ENCODE peak calls at places on chromosomes 16 and 17, in five cellular contexts. One of them, this sample, is unnamed. For H3K27me3, the result is how much of the 10 kb centered on the place peaks cover.

GRCh38 chr17:9979463-9979995 is 74.5 kb upstream of the RCVRN start:
- DNase-seq in BE2C: no peak
- DNase-seq in right lobe of liver: no peak
- DNase-seq in prostate gland: no peak
- DNase-seq in pancreas: no peak
- DNase-seq in this sample: no peak

GRCh38 chr17:35930211-35931065 is at the start of gene RDM1:
- DNase-seq in BE2C: peak
- DNase-seq in right lobe of liver: peak
- DNase-seq in prostate gland: peak
- DNase-seq in pancreas: peak
- DNase-seq in this sample: peak

GRCh38 chr17:64527914-64528313 is 21.1 kb downstream of the CEP95 start:
- DNase-seq in BE2C: no peak
- DNase-seq in right lobe of liver: no peak
- DNase-seq in prostate gland: no peak
- DNase-seq in pancreas: no peak
- DNase-seq in this sample: no peak

GRCh38 chr16:57262841-57263584 is 18.0 kb downstream of the ARL2BP start:
- DNase-seq in BE2C: no peak
- DNase-seq in right lobe of liver: no peak
- DNase-seq in prostate gland: no peak
- DNase-seq in pancreas: no peak
- DNase-seq in this sample: no peak

GRCh38 chr16:68972008-68972407 is 128.7 kb downstream of the TANGO6 start:
- DNase-seq in BE2C: no peak
- DNase-seq in right lobe of liver: no peak
- DNase-seq in prostate gland: no peak
- DNase-seq in pancreas: no peak
- DNase-seq in this sample: no peak

GRCh38 chr17:31513731-31514427 is 122.4 kb downstream of the RAB11FIP4 start:
- DNase-seq in BE2C: no peak
- DNase-seq in right lobe of liver: no peak
- DNase-seq in prostate gland: no peak
- DNase-seq in pancreas: no peak
- DNase-seq in this sample: no peak

GRCh38 chr16:3650631-3651265 is 3.7 kb upstream of the DNASE1 start:
- DNase-seq in BE2C: no peak
- DNase-seq in right lobe of liver: peak
- DNase-seq in prostate gland: no peak
- DNase-seq in pancreas: no peak
- DNase-seq in this sample: no peak

GRCh38 chr16:81175325-81175891 is 63.1 kb upstream of the BCO1 start:
- DNase-seq in BE2C: no peak
- DNase-seq in right lobe of liver: no peak
- DNase-seq in prostate gland: peak
- DNase-seq in pancreas: no peak
- DNase-seq in this sample: peak

GRCh38 chr17:41678411-41678906 is 10.2 kb upstream of the EIF1 start:
- DNase-seq in BE2C: no peak
- DNase-seq in right lobe of liver: no peak
- DNase-seq in prostate gland: no peak
- DNase-seq in pancreas: no peak
- DNase-seq in this sample: no peak

GRCh38 chr16:2151188-2152091 is 3.0 kb downstream of the RAB26 start:
- DNase-seq in BE2C: peak
- DNase-seq in right lobe of liver: no peak
- DNase-seq in prostate gland: no peak
- DNase-seq in pancreas: peak
- DNase-seq in this sample: no peak

DNA sequence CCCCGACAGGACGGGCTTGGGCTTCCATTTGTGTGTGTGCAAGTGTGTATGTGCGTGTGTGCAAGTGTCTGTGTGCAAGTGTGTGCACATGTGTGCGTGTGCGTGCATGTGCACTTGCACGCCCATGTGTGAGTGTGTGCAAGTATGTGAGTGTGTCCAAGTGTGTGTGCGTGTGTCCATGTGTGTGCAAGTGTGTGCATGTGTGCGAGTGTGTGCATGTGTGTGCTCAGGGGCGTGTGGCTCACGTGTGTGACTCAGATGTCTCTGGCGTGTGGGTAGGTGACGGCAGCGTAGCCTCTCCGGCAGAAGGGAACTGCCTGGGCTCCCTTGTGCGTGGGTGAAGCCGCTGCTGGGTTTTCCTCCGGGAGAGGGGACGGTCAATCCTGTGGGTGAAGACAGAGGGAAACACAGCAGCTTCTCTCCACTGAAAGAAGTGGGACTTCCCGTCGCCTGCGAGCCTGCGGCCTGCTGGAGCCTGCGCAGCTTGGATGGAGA is 23.1 kb upstream of the ITGAX start:
- DNase-seq in BE2C: no peak
- DNase-seq in right lobe of liver: no peak
- DNase-seq in prostate gland: no peak
- DNase-seq in pancreas: no peak
- DNase-seq in this sample: no peak
- H3K4me3 ChIP-seq in BE2C: no peak
- H3K4me3 ChIP-seq in right lobe of liver: no peak
- H3K4me3 ChIP-seq in prostate gland: no peak
- H3K4me3 ChIP-seq in pancreas: no peak
- H3K4me3 ChIP-seq in this sample: no peak

GRCh38 chr16:20004931-20005330 is 68.8 kb downstream of the GPR139 start:
- DNase-seq in BE2C: no peak
- DNase-seq in right lobe of liver: no peak
- DNase-seq in prostate gland: no peak
- DNase-seq in pancreas: no peak
- DNase-seq in this sample: no peak
- TF ChIP-seq CTCF in BE2C: peak
- TF ChIP-seq CTCF in right lobe of liver: no peak
- TF ChIP-seq CTCF in prostate gland: no peak
- TF ChIP-seq CTCF in pancreas: no peak
- TF ChIP-seq CTCF in this sample: no peak

GRCh38 chr16:30805370-30806169 is 18.6 kb upstream of the ZNF629 start:
- DNase-seq in BE2C: peak
- DNase-seq in right lobe of liver: peak
- DNase-seq in prostate gland: peak
- DNase-seq in pancreas: peak
- DNase-seq in this sample: no peak

GRCh38 chr16:30805056-30805369 is 18.0 kb upstream of the ZNF629 start:
- DNase-seq in BE2C: no peak
- DNase-seq in right lobe of liver: no peak
- DNase-seq in prostate gland: no peak
- DNase-seq in pancreas: peak
- DNase-seq in this sample: no peak

GRCh38 chr16:30802971-30803370 is 16.0 kb upstream of the ZNF629 start:
- DNase-seq in BE2C: no peak
- DNase-seq in right lobe of liver: no peak
- DNase-seq in prostate gland: no peak
- DNase-seq in pancreas: no peak
- DNase-seq in this sample: no peak

GRCh38 chr16:30813821-30814189 is 26.8 kb upstream of the ZNF629 start:
- DNase-seq in BE2C: no peak
- DNase-seq in right lobe of liver: no peak
- DNase-seq in prostate gland: no peak
- DNase-seq in pancreas: no peak
- DNase-seq in this sample: no peak

DNA sequence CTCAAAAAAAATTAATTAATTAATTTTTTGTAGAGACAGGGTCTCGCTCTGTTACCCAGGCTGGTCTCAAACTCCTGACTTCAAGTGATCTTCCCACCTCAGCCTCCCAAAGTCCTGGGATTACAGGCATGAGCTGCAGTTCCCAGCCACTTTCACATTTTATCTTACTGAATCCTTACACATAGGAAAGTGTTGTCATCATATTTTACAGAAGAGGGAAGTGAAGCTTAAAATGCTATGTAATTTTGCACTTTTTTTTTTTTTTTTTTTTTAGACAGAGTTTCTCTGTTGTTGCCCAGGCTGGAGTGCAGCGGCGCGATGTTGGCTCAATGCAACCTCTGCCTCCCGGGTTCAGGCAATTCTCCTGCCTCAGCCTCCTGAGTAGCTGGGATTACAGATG is 21.2 kb upstream of the ZNF629 start:
- DNase-seq in BE2C: no peak
- DNase-seq in right lobe of liver: no peak
- DNase-seq in prostate gland: no peak
- DNase-seq in pancreas: no peak
- DNase-seq in this sample: no peak
- H3K27me3 ChIP-seq in BE2C: under half
- H3K27me3 ChIP-seq in right lobe of liver: under half
- H3K27me3 ChIP-seq in prostate gland: under half
- H3K27me3 ChIP-seq in pancreas: under half
- H3K27me3 ChIP-seq in this sample: under half

DNA sequence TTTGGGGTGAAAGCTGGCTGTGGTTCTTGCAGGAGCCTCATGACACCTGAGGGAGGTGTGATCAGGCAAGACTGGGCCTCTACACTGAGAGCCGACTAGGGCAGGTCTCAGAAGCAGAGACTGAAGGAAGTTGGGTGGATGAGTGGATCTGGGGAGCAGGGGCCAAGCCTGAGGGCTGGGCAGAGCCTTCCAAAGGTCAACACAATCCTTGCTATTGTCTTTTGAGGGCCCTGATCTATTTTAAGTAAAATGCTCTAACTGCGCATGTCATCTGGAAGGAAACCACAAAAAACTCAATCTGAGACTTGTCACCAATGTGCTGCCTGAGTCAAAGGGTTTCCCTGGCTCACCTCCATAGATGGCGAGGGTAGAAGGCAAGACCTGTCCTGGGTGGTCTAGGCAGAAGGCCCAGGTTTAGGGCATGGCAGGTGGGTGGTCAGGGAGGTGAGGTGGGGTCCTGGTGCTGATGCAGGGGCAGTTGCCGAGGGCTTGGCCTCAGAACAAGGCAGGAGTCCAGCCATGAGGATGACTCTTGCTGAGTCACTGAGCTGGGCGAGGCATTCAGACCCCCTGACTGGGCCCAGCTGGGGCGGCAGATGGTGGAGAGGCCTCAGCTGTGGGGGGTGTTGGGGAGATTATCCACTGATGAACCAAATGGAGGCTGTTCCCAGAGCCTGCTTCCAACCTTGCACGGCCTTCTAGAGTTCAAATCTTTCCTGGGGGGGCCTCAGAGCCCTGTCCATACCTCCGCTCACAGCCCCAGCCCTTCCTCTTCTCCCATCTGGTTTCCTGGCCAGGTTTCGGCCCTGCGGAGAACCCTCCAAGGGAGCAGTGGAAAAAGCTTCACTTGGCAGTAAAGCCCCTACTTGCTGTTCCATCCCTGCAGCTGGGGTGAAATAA is 5.1 kb downstream of the MVP start:
- DNase-seq in BE2C: no peak
- DNase-seq in right lobe of liver: no peak
- DNase-seq in prostate gland: no peak
- DNase-seq in pancreas: peak
- DNase-seq in this sample: peak
- H3K4me3 ChIP-seq in BE2C: no peak
- H3K4me3 ChIP-seq in right lobe of liver: no peak
- H3K4me3 ChIP-seq in prostate gland: no peak
- H3K4me3 ChIP-seq in pancreas: no peak
- H3K4me3 ChIP-seq in this sample: peak

DNA sequence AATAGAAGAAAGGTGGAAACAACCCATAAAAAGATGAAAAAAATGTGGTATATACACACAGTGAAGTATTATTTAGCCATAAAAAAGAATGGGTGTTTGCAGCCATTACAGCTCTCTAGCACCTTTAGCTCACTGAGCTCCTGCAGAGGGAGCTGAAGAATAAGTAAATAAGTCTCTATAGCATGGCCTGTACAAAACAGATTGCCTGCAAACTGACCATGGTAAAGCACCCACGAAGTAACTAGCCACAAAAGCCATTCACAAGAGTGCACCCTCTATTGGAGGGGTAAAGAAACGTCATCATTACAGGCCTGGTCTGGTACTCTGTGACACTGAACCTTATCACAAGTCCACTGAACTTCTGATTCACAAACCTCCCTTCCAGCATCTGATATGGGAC is 76.3 kb downstream of the USP32 start:
- DNase-seq in BE2C: no peak
- DNase-seq in right lobe of liver: no peak
- DNase-seq in prostate gland: no peak
- DNase-seq in pancreas: no peak
- DNase-seq in this sample: no peak
- TF ChIP-seq CTCF in BE2C: peak
- TF ChIP-seq CTCF in right lobe of liver: peak
- TF ChIP-seq CTCF in prostate gland: no peak
- TF ChIP-seq CTCF in pancreas: no peak
- TF ChIP-seq CTCF in this sample: no peak

GRCh38 chr17:44911133-44912001 is 3.9 kb downstream of the GFAP start:
- DNase-seq in BE2C: peak
- DNase-seq in right lobe of liver: peak
- DNase-seq in prostate gland: peak
- DNase-seq in pancreas: peak
- DNase-seq in this sample: no peak
- H3K27me3 ChIP-seq in BE2C: under half
- H3K27me3 ChIP-seq in right lobe of liver: under half
- H3K27me3 ChIP-seq in prostate gland: under half
- H3K27me3 ChIP-seq in pancreas: under half
- H3K27me3 ChIP-seq in this sample: under half

DNA sequence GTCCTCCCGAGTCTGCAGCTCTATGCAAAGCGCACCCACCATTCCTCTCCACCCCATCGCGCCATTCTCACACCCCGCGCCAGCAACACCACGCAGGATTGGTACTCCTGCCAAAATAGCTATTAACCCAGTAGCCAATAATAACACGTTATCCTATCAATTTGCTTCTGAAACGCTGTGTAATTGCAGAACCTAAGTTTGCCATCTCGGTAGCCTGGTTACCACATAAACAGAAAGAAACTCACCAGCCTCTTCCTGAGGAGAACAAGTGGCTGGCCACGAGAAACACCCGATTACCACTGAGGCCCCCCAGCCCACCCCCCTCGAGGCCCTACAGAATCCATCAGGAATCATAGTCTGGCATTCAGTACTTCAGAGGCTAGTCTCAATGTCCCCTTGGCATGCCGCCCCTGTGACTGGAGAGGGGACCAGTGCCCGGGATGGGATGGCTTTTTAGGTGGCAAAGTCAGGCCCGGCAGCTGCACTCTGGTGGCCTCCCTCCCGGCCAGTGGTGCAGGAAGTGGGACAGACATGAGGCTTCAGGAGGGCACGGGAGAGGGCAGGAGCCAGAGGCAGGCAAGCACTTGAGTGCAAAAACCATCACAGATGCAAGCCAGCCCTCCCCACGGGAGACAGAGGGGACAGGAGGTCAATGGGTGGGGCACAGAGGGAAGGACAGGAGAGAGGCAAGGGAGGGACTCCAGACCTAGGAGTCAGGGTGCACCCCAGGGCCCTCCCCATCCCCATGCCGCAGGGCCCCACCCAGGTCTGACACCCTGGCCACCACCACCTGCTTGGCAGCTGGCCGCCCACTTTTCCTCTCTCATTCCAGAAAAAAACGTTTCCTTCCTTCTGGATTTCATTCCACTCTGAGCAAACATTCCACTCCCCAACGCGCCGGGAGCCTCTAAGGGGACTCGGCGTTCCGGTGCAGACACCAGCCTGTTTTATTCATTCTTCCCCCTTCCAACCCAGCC is 192.5 kb downstream of the ZNF423 start:
- DNase-seq in BE2C: no peak
- DNase-seq in right lobe of liver: no peak
- DNase-seq in prostate gland: no peak
- DNase-seq in pancreas: no peak
- DNase-seq in this sample: no peak
- H3K4me3 ChIP-seq in BE2C: no peak
- H3K4me3 ChIP-seq in right lobe of liver: no peak
- H3K4me3 ChIP-seq in prostate gland: peak
- H3K4me3 ChIP-seq in pancreas: no peak
- H3K4me3 ChIP-seq in this sample: no peak